ENCODE peak calls at places on chromosomes 1 and 21, in five cellular contexts. One of them, this sample, is unnamed.

GRCh38 chr1:179779645-179780272 is 36.7 kb downstream of the FAM163A start:
- DNase-seq in astrocyte of the spinal cord: no peak
- DNase-seq in T47D: no peak
- DNase-seq in M059J: peak
- DNase-seq in AG04450: no peak
- DNase-seq in this sample: peak

GRCh38 chr1:231192620-231193163 is 30.8 kb downstream of the TRIM67 start:
- DNase-seq in astrocyte of the spinal cord: peak
- DNase-seq in AG04450: no peak
- DNase-seq in T47D: no peak
- DNase-seq in M059J: peak
- DNase-seq in this sample: no peak

GRCh38 chr1:45334308-45335245 is 5.4 kb upstream of the TOE1 start:
- DNase-seq in M059J: no peak
- DNase-seq in T47D: no peak
- DNase-seq in AG04450: no peak
- DNase-seq in astrocyte of the spinal cord: no peak
- DNase-seq in this sample: peak

GRCh38 chr1:56709269-56709880 is 64.3 kb downstream of the PRKAA2 start:
- DNase-seq in astrocyte of the spinal cord: peak
- DNase-seq in AG04450: peak
- DNase-seq in T47D: peak
- DNase-seq in M059J: peak
- DNase-seq in this sample: peak

GRCh38 chr21:34999397-34999941 is 49.6 kb downstream of the RUNX1 start:
- DNase-seq in astrocyte of the spinal cord: no peak
- DNase-seq in M059J: no peak
- DNase-seq in T47D: no peak
- DNase-seq in AG04450: no peak
- DNase-seq in this sample: peak

GRCh38 chr1:34125721-34126380 is 39.2 kb downstream of the CSMD2 start:
- DNase-seq in AG04450: no peak
- DNase-seq in astrocyte of the spinal cord: peak
- DNase-seq in M059J: peak
- DNase-seq in T47D: no peak
- DNase-seq in this sample: peak

GRCh38 chr1:48761986-48762385 is 14.7 kb downstream of the BEND5 start:
- DNase-seq in M059J: no peak
- DNase-seq in astrocyte of the spinal cord: peak
- DNase-seq in AG04450: no peak
- DNase-seq in T47D: no peak
- DNase-seq in this sample: no peak

GRCh38 chr1:116403506-116404136 is 30.6 kb downstream of the ATP1A1 start:
- DNase-seq in astrocyte of the spinal cord: no peak
- DNase-seq in AG04450: no peak
- DNase-seq in M059J: no peak
- DNase-seq in T47D: no peak
- DNase-seq in this sample: peak

GRCh38 chr1:96234299-96234698 is 487.3 kb upstream of the PTBP2 start:
- DNase-seq in M059J: peak
- DNase-seq in AG04450: no peak
- DNase-seq in T47D: no peak
- DNase-seq in astrocyte of the spinal cord: peak
- DNase-seq in this sample: no peak

GRCh38 chr1:5847013-5847654 is 145.1 kb downstream of the NPHP4 start:
- DNase-seq in T47D: peak
- DNase-seq in M059J: no peak
- DNase-seq in AG04450: no peak
- DNase-seq in astrocyte of the spinal cord: peak
- DNase-seq in this sample: peak

GRCh38 chr1:59761440-59761839 is 53.3 kb upstream of the HOOK1 start:
- DNase-seq in AG04450: no peak
- DNase-seq in T47D: no peak
- DNase-seq in astrocyte of the spinal cord: no peak
- DNase-seq in M059J: no peak
- DNase-seq in this sample: no peak